ENCODE peak calls at places on chromosomes 11 and 22, in seven cellular contexts. One of them, this sample, is unnamed.

GRCh38 chr11:65606876-65607613 is 7.0 kb downstream of the MAP3K11 start:
- DNase-seq in colonic mucosa: peak; percentile 95
- DNase-seq in fibroblast of lung: peak; percentile 93
- DNase-seq in GM23338: peak; percentile 99
- DNase-seq in uterus: peak; percentile 98
- DNase-seq in AG04450: peak; percentile 82
- DNase-seq in MCF 10A: no peak
- DNase-seq in this sample: peak; percentile 91

GRCh38 chr11:87726511-87726910 is 448.7 kb downstream of the RAB38 start:
- DNase-seq in AG04450: no peak
- DNase-seq in fibroblast of lung: no peak
- DNase-seq in GM23338: no peak
- DNase-seq in colonic mucosa: no peak
- DNase-seq in MCF 10A: no peak
- DNase-seq in uterus: no peak
- DNase-seq in this sample: no peak

GRCh38 chr22:35335936-35336781 is 36.5 kb downstream of the TOM1 start:
- DNase-seq in AG04450: no peak
- DNase-seq in uterus: no peak
- DNase-seq in fibroblast of lung: no peak
- DNase-seq in MCF 10A: no peak
- DNase-seq in colonic mucosa: no peak
- DNase-seq in GM23338: no peak
- DNase-seq in this sample: no peak

GRCh38 chr22:37558815-37559214 is 1.5 kb upstream of the CDC42EP1 start:
- DNase-seq in uterus: no peak
- DNase-seq in colonic mucosa: no peak
- DNase-seq in MCF 10A: no peak
- DNase-seq in GM23338: no peak
- DNase-seq in fibroblast of lung: no peak
- DNase-seq in AG04450: no peak
- DNase-seq in this sample: no peak

GRCh38 chr22:46972256-46972655 is 209.8 kb downstream of the TBC1D22A start:
- DNase-seq in uterus: no peak
- DNase-seq in GM23338: no peak
- DNase-seq in MCF 10A: no peak
- DNase-seq in colonic mucosa: no peak
- DNase-seq in fibroblast of lung: no peak
- DNase-seq in AG04450: no peak
- DNase-seq in this sample: no peak

GRCh38 chr22:44385781-44386180 is 73.0 kb upstream of the SHISAL1 start:
- DNase-seq in colonic mucosa: no peak
- DNase-seq in fibroblast of lung: no peak
- DNase-seq in uterus: no peak
- DNase-seq in GM23338: no peak
- DNase-seq in AG04450: no peak
- DNase-seq in MCF 10A: no peak
- DNase-seq in this sample: no peak

GRCh38 chr22:25829808-25830777 is 88.1 kb downstream of the MYO18B start:
- DNase-seq in uterus: no peak
- DNase-seq in GM23338: no peak
- DNase-seq in AG04450: no peak
- DNase-seq in MCF 10A: no peak
- DNase-seq in fibroblast of lung: no peak
- DNase-seq in colonic mucosa: no peak
- DNase-seq in this sample: no peak

GRCh38 chr11:115996808-115997188 is 492.6 kb upstream of the CADM1 start:
- DNase-seq in GM23338: no peak
- DNase-seq in fibroblast of lung: no peak
- DNase-seq in AG04450: no peak
- DNase-seq in colonic mucosa: no peak
- DNase-seq in uterus: no peak
- DNase-seq in MCF 10A: no peak
- DNase-seq in this sample: no peak

GRCh38 chr11:118895093-118896039 is 11.7 kb downstream of the CXCR5 start:
- DNase-seq in colonic mucosa: no peak
- DNase-seq in GM23338: peak; percentile 37
- DNase-seq in AG04450: no peak
- DNase-seq in uterus: no peak
- DNase-seq in MCF 10A: no peak
- DNase-seq in fibroblast of lung: no peak
- DNase-seq in this sample: no peak

GRCh38 chr11:45765836-45766235 is 39.1 kb upstream of the SLC35C1 start:
- DNase-seq in AG04450: no peak
- DNase-seq in GM23338: no peak
- DNase-seq in colonic mucosa: no peak
- DNase-seq in uterus: no peak
- DNase-seq in MCF 10A: peak; percentile 49
- DNase-seq in fibroblast of lung: no peak
- DNase-seq in this sample: no peak

GRCh38 chr11:41784513-41785335 is 325.3 kb upstream of the LRRC4C start:
- DNase-seq in AG04450: no peak
- DNase-seq in fibroblast of lung: no peak
- DNase-seq in colonic mucosa: peak; percentile 53
- DNase-seq in uterus: no peak
- DNase-seq in GM23338: no peak
- DNase-seq in MCF 10A: peak; percentile 75
- DNase-seq in this sample: no peak

GRCh38 chr11:55658608-55659007 is 3.4 kb upstream of the OR4C6 start:
- DNase-seq in colonic mucosa: no peak
- DNase-seq in AG04450: no peak
- DNase-seq in MCF 10A: no peak
- DNase-seq in uterus: no peak
- DNase-seq in fibroblast of lung: no peak
- DNase-seq in GM23338: no peak
- DNase-seq in this sample: no peak

GRCh38 chr11:55652560-55652959 is 4.4 kb downstream of the OR4S2 start:
- DNase-seq in uterus: no peak
- DNase-seq in GM23338: no peak
- DNase-seq in AG04450: no peak
- DNase-seq in fibroblast of lung: no peak
- DNase-seq in colonic mucosa: no peak
- DNase-seq in MCF 10A: no peak
- DNase-seq in this sample: no peak

GRCh38 chr11:55658031-55658573 is 3.9 kb upstream of the OR4C6 start:
- DNase-seq in GM23338: no peak
- DNase-seq in AG04450: no peak
- DNase-seq in fibroblast of lung: no peak
- DNase-seq in colonic mucosa: no peak
- DNase-seq in uterus: no peak
- DNase-seq in MCF 10A: no peak
- DNase-seq in this sample: no peak

GRCh38 chr11:55655096-55655495 is 6.9 kb upstream of the OR4C6 start:
- DNase-seq in MCF 10A: no peak
- DNase-seq in AG04450: no peak
- DNase-seq in fibroblast of lung: no peak
- DNase-seq in GM23338: no peak
- DNase-seq in uterus: no peak
- DNase-seq in colonic mucosa: no peak
- DNase-seq in this sample: no peak
- TF ChIP-seq CTCF in MCF 10A: no peak
- TF ChIP-seq CTCF in AG04450: no peak
- TF ChIP-seq CTCF in fibroblast of lung: no peak
- TF ChIP-seq CTCF in GM23338: no peak
- TF ChIP-seq CTCF in uterus: no peak
- TF ChIP-seq CTCF in colonic mucosa: no peak
- TF ChIP-seq CTCF in this sample: no peak

GRCh38 chr11:8309862-8310261 is 46.2 kb upstream of the LMO1 start:
- DNase-seq in uterus: no peak
- DNase-seq in GM23338: peak; percentile 27
- DNase-seq in AG04450: no peak
- DNase-seq in colonic mucosa: no peak
- DNase-seq in fibroblast of lung: no peak
- DNase-seq in MCF 10A: peak; percentile 24
- DNase-seq in this sample: no peak
- TF ChIP-seq CTCF in uterus: no peak
- TF ChIP-seq CTCF in GM23338: no peak
- TF ChIP-seq CTCF in AG04450: no peak
- TF ChIP-seq CTCF in colonic mucosa: no peak
- TF ChIP-seq CTCF in fibroblast of lung: no peak
- TF ChIP-seq CTCF in MCF 10A: peak; percentile 20
- TF ChIP-seq CTCF in this sample: no peak

DNA sequence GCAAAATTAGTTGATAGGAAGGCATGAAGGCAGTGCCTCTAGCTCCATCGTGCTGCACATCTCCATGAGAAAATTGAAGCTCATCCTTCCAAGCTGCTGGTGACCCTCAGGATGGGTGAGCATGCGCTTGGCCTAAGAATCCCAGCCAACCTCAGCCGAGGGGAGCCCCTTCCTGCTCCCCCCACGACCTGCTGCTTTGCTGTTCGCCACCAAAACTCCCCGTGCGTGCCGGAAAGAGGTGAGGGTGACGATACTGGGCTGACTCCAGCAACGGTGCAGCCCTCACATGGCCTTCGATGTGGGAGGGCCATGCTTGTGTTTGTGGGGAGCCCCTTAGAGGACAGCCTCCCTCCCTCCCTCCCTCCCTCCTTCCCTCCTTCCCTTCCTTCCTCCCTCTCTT is 660.9 kb downstream of the BRD1 start:
- DNase-seq in MCF 10A: no peak
- DNase-seq in colonic mucosa: no peak
- DNase-seq in AG04450: no peak
- DNase-seq in GM23338: no peak
- DNase-seq in fibroblast of lung: no peak
- DNase-seq in uterus: no peak
- DNase-seq in this sample: no peak
- TF ChIP-seq CTCF in MCF 10A: no peak
- TF ChIP-seq CTCF in colonic mucosa: no peak
- TF ChIP-seq CTCF in AG04450: no peak
- TF ChIP-seq CTCF in GM23338: no peak
- TF ChIP-seq CTCF in fibroblast of lung: no peak
- TF ChIP-seq CTCF in uterus: no peak
- TF ChIP-seq CTCF in this sample: no peak

GRCh38 chr11:5691963-5692358 is 2.4 kb downstream of the TRIM22 start:
- DNase-seq in fibroblast of lung: no peak
- DNase-seq in uterus: no peak
- DNase-seq in MCF 10A: no peak
- DNase-seq in AG04450: no peak
- DNase-seq in colonic mucosa: no peak
- DNase-seq in GM23338: no peak
- DNase-seq in this sample: no peak
- TF ChIP-seq CTCF in fibroblast of lung: no peak
- TF ChIP-seq CTCF in uterus: no peak
- TF ChIP-seq CTCF in MCF 10A: no peak
- TF ChIP-seq CTCF in AG04450: no peak
- TF ChIP-seq CTCF in colonic mucosa: no peak
- TF ChIP-seq CTCF in GM23338: no peak
- TF ChIP-seq CTCF in this sample: no peak

GRCh38 chr11:67119577-67120391 is 721 bp downstream of the KDM2A start:
- DNase-seq in fibroblast of lung: no peak
- DNase-seq in MCF 10A: peak; percentile 38
- DNase-seq in GM23338: peak; percentile 44
- DNase-seq in uterus: peak; percentile 21
- DNase-seq in colonic mucosa: peak; percentile 61
- DNase-seq in AG04450: no peak
- DNase-seq in this sample: peak; percentile 56
- TF ChIP-seq CTCF in fibroblast of lung: no peak
- TF ChIP-seq CTCF in MCF 10A: no peak
- TF ChIP-seq CTCF in GM23338: no peak
- TF ChIP-seq CTCF in uterus: peak; percentile 40
- TF ChIP-seq CTCF in colonic mucosa: no peak
- TF ChIP-seq CTCF in AG04450: no peak
- TF ChIP-seq CTCF in this sample: no peak

DNA sequence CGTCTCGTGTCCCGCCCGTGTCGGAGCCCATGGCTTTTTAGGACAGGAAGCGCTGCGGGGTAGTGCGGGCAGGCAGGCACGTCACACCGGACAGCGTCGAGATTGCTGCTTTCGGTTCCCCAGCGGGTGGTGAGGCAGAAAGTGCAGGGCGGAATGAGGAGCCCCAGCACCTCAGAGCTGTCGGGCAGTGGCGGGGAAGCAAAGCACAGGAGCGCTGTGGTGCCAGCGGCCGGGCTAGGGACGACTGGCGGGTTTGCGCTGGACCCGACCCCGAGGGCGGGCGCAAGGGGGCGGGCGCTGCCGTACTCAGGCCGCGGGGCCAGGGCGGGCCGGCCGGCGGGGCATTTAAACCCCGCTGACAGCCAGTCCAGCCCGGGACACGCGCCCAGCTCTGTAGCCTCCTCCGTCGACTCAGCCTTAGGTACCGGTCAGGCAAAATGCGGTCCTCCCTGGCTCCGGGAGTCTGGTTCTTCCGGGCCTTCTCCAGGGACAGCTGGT is at the start of gene SLC37A2:
- DNase-seq in GM23338: peak; percentile 80
- DNase-seq in uterus: no peak
- DNase-seq in fibroblast of lung: peak; percentile 49
- DNase-seq in colonic mucosa: peak; percentile 40
- DNase-seq in AG04450: no peak
- DNase-seq in MCF 10A: peak; percentile 62
- DNase-seq in this sample: peak; percentile 67
- TF ChIP-seq CTCF in GM23338: no peak
- TF ChIP-seq CTCF in uterus: peak; percentile 48
- TF ChIP-seq CTCF in fibroblast of lung: no peak
- TF ChIP-seq CTCF in colonic mucosa: no peak
- TF ChIP-seq CTCF in AG04450: no peak
- TF ChIP-seq CTCF in MCF 10A: peak; percentile 15
- TF ChIP-seq CTCF in this sample: no peak

This sample was measured in endothelial cell.